ENCODE peak calls at places on chromosomes 4 and X, in four cellular contexts. Q is A549, J is IMR-90, C is HepG2. O is an unnamed sample.

GRCh38 chr4:41346306-41347061 is 89.8 kb downstream of the UCHL1 start:
- DNase-seq in Q (no peak), J (no peak), C (no peak), O (no peak)

GRCh38 chrX:130716822-130717405 is 186.1 kb downstream of the ENOX2 start:
- DNase-seq in Q (no peak), J (no peak), C (no peak), O (no peak)

GRCh38 chrX:37844622-37845021 is 2.7 kb downstream of the DYNLT3 start:
- DNase-seq in Q (no peak), J (no peak), C (no peak), O (no peak)

GRCh38 chr4:143186634-143187033 is 1.9 kb downstream of the USP38 start:
- DNase-seq in Q (no peak), J (no peak), C (peak), O (peak)

GRCh38 chrX:2697306-2697705 is 6.2 kb downstream of the CD99 start:
- DNase-seq in Q (no peak), J (no peak), C (no peak), O (no peak)

GRCh38 chr4:26838055-26838842 is 22.4 kb upstream of the STIM2 start:
- DNase-seq in Q (no peak), J (no peak), C (no peak), O (no peak)

GRCh38 chr4:129358571-129358970 is 262.6 kb downstream of the C4orf33 start:
- DNase-seq in Q (no peak), J (peak), C (no peak), O (no peak)

GRCh38 chr4:107392951-107393350 is 327.1 kb downstream of the PAPSS1 start:
- DNase-seq in Q (no peak), J (peak), C (no peak), O (no peak)

GRCh38 chrX:107715331-107716044 is 60.1 kb downstream of the TSC22D3 start:
- DNase-seq in Q (no peak), J (peak), C (no peak), O (no peak)

GRCh38 chr4:73860175-73860574 is 7.1 kb downstream of the PF4V1 start:
- DNase-seq in Q (no peak), J (no peak), C (no peak), O (no peak)

GRCh38 chrX:153882086-153882498 is 3.9 kb downstream of the L1CAM start:
- DNase-seq in Q (no peak), J (peak), C (peak), O (no peak)

GRCh38 chr4:78661923-78662521 is 110.5 kb downstream of the ANXA3 start:
- DNase-seq in Q (no peak), J (peak), C (peak), O (no peak)

GRCh38 chr4:17065821-17066220 is 167.4 kb upstream of the LDB2 start:
- DNase-seq in Q (no peak), J (no peak), C (no peak), O (no peak)

GRCh38 chrX:18973527-18974192 is 10.3 kb downstream of the PHKA2 start:
- DNase-seq in Q (no peak), J (no peak), C (peak), O (no peak)

GRCh38 chrX:46698691-46699090 is 60.2 kb downstream of the SLC9A7 start:
- DNase-seq in Q (no peak), J (no peak), C (no peak), O (no peak)

GRCh38 chr4:14792702-14793227 is 209.5 kb upstream of the CPEB2 start:
- DNase-seq in Q (no peak), J (no peak), C (no peak), O (no peak)

GRCh38 chr4:175935016-175935661 is 123.1 kb upstream of the GPM6A start:
- DNase-seq in Q (no peak), J (no peak), C (peak), O (no peak)

GRCh38 chr4:139791681-139792080 is 126.1 kb downstream of the MGST2 start:
- DNase-seq in Q (no peak), J (no peak), C (no peak), O (no peak)

GRCh38 chrX:153478746-153479145 is 8.4 kb upstream of the HAUS7 start:
- DNase-seq in Q (no peak), J (no peak), C (no peak), O (no peak)

GRCh38 chrX:69117876-69118526 is 47.3 kb downstream of the PJA1 start:
- DNase-seq in Q (no peak), J (no peak), C (no peak), O (no peak)

GRCh38 chr4:173057442-173057841 is 111.2 kb upstream of the GALNT7 start:
- DNase-seq in Q (no peak), J (peak), C (no peak), O (no peak)

GRCh38 chr4:111770514-111770913 is 374.7 kb upstream of the FAM241A start:
- DNase-seq in Q (no peak), J (no peak), C (no peak), O (no peak)

GRCh38 chr4:98626350-98626749 is 32.1 kb downstream of the TSPAN5 start:
- DNase-seq in Q (peak), J (peak), C (no peak), O (no peak)

GRCh38 chr4:145589923-145590702 is 29.1 kb upstream of the MMAA start:
- DNase-seq in Q (no peak), J (no peak), C (no peak), O (no peak)

GRCh38 chr4:5404073-5404472 is 304.3 kb downstream of the EVC2 start:
- DNase-seq in Q (no peak), J (no peak), C (no peak), O (no peak)

GRCh38 chr4:79597266-79597665 is 189.2 kb upstream of the GK2 start:
- DNase-seq in Q (no peak), J (peak), C (no peak), O (no peak)

GRCh38 chr4:143558823-143559756 is 45.6 kb downstream of the SMARCA5 start:
- DNase-seq in Q (peak), J (peak), C (peak), O (no peak)

GRCh38 chrX:15242899-15243555 is 26.9 kb downstream of the ASB9 start:
- DNase-seq in Q (peak), J (peak), C (peak), O (peak)

GRCh38 chr4:62896721-62897120 is 1512.5 kb downstream of the TECRL start:
- DNase-seq in Q (no peak), J (no peak), C (no peak), O (no peak)

GRCh38 chr4:26410385-26411293 is 79.6 kb downstream of the CCKAR start:
- DNase-seq in Q (peak), J (peak), C (peak), O (peak)

GRCh38 chr4:55547461-55547770 is 707 bp upstream of the CLOCK start:
- DNase-seq in Q (no peak), J (no peak), C (no peak), O (no peak)

GRCh38 chr4:6280365-6280996 is 10.8 kb downstream of the WFS1 start:
- DNase-seq in Q (no peak), J (no peak), C (no peak), O (no peak)

GRCh38 chrX:19354625-19355024 is 10.9 kb downstream of the PDHA1 start:
- DNase-seq in Q (no peak), J (no peak), C (no peak), O (no peak)

GRCh38 chrX:43514820-43515219 is 141.3 kb upstream of the MAOA start:
- DNase-seq in Q (no peak), J (no peak), C (no peak), O (no peak)

GRCh38 chr4:134390327-134390726 is 188.7 kb upstream of the PABPC4L start:
- DNase-seq in Q (no peak), J (no peak), C (no peak), O (no peak)

GRCh38 chr4:110359076-110359475 is 116.9 kb upstream of the ENPEP start:
- DNase-seq in Q (no peak), J (no peak), C (no peak), O (no peak)

GRCh38 chr4:110361921-110362320 is 114.0 kb upstream of the ENPEP start:
- DNase-seq in Q (no peak), J (no peak), C (no peak), O (no peak)

GRCh38 chr4:110354460-110354859 is 121.5 kb upstream of the ENPEP start:
- DNase-seq in Q (no peak), J (no peak), C (no peak), O (no peak)

GRCh38 chr4:110352670-110353442 is 123.1 kb upstream of the ENPEP start:
- DNase-seq in Q (no peak), J (no peak), C (no peak), O (no peak)

GRCh38 chr4:110357521-110357920 is 118.4 kb upstream of the ENPEP start:
- DNase-seq in Q (no peak), J (no peak), C (no peak), O (no peak)
- TF ChIP-seq MAFK in Q (no peak), J (no peak), C (no peak), O (no peak)

GRCh38 chr4:100428051-100428450 is 89.8 kb downstream of the EMCN start:
- DNase-seq in Q (no peak), J (peak), C (no peak), O (no peak)
- TF ChIP-seq BHLHE40 in Q (no peak), J (no peak), C (no peak), O (no peak)

DNA sequence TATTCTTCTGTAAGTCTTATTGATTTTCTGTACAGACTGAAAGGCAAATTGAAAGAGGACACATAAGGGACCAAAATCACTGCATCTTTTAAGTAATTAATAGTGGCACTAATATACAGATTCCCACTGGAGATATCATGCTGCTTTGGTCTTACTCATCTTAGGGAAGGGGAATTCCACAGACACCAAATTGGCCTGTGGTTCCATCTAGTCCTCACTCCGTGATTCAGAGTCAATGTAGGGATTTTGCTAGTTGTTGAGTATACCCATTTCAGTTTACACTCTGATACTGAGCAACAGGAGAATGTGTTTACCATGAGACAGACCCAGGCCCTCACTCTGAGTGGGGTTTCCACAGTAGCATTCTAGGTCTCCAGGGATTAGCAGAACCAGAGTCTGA is 47.6 kb upstream of the AGA start:
- DNase-seq in Q (no peak), J (peak), C (no peak), O (no peak)
- TF ChIP-seq MAFK in Q (no peak), J (no peak), C (no peak), O (no peak)

GRCh38 chr4:168993724-168994510 is 16.1 kb downstream of the CBR4 start:
- DNase-seq in Q (no peak), J (no peak), C (no peak), O (no peak)

GRCh38 chr4:168994961-168995360 is 15.1 kb downstream of the CBR4 start:
- DNase-seq in Q (no peak), J (no peak), C (no peak), O (no peak)

GRCh38 chr4:168999836-169000235 is 10.2 kb downstream of the CBR4 start:
- DNase-seq in Q (no peak), J (no peak), C (no peak), O (no peak)

GRCh38 chr4:168998596-168998995 is 11.5 kb downstream of the CBR4 start:
- DNase-seq in Q (no peak), J (no peak), C (no peak), O (no peak)

GRCh38 chr4:168995537-168996295 is 14.3 kb downstream of the CBR4 start:
- DNase-seq in Q (no peak), J (peak), C (no peak), O (no peak)
- TF ChIP-seq BHLHE40 in Q (no peak), J (no peak), C (no peak), O (no peak)

DNA sequence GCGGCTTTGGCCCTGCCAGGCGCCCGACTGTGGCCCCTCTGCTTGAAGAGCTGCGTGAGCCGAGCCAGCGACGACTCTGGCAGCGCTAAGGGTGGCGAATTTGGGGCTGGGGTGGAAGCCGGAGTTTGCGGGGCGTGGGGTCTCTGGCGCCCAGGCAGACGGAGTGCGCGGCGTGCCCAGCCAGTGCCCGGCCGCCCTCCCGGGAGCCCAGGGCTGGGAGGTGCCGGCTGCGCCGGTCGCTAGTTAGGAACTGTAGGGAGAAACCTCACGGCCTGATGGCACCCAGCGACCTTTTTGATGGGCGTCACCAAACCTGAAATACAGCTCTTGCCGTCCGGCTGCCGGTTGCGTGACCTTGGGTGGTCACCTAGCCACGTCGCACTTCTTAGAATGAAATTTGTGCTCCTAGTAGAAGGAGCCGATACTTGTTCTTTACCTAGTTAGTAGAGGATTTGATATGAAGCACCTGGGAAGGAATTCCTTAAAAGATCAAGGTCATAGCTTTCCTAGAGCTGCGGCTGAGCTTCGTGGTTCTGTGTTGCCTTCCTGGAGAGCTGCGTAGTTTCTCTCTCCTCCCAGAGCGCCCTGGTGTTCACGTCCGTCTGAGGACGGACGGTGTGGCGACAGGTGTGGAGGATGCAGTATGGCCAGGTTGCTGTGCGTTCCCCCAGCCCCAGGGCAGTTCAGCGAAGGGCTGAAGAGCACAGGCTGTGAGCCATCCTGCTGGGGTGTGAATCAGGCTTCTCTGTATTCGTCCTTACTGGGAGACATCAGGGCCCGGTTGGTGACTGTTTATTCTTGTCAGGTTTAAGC is 680 bp downstream of the MAEA start:
- DNase-seq in Q (no peak), J (peak), C (no peak), O (peak)
- TF ChIP-seq MAFK in Q (no peak), J (no peak), C (no peak), O (no peak)

DNA sequence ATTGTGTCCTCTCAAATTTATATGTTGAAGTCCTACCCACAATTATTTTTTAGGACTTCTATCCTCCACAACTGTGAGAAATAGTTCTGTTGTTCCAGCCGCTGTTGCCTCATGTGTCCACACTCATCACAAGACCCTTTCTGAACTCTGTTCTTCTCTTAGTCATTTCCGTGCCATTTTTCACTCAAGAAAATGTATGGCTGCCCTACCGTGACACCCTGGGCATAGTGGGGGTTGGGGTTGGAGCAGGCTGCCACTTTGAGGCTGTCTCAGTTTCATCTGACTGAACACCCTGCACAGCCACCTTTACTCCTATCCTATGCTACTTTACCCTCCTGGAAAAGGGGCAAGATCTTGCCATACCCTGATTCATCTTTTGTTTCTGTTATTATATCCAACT is 319.1 kb downstream of the TENM3 start:
- DNase-seq in Q (no peak), J (no peak), C (no peak), O (no peak)
- TF ChIP-seq BHLHE40 in Q (no peak), J (no peak), C (no peak), O (no peak)

GRCh38 chr4:151460434-151460833 is 51.5 kb downstream of the FHIP1A start:
- DNase-seq in Q (no peak), J (no peak), C (no peak), O (no peak)

GRCh38 chr4:151455212-151455611 is 46.2 kb downstream of the FHIP1A start:
- DNase-seq in Q (no peak), J (no peak), C (no peak), O (no peak)

GRCh38 chr4:151462554-151462953 is 53.6 kb downstream of the FHIP1A start:
- DNase-seq in Q (no peak), J (no peak), C (no peak), O (no peak)

GRCh38 chr4:151458148-151458547 is 49.2 kb downstream of the FHIP1A start:
- DNase-seq in Q (no peak), J (no peak), C (no peak), O (no peak)

GRCh38 chr4:151459380-151459779 is 50.4 kb downstream of the FHIP1A start:
- DNase-seq in Q (no peak), J (no peak), C (no peak), O (no peak)
- TF ChIP-seq MAFK in Q (no peak), J (no peak), C (no peak), O (no peak)

O was measured in K562.